ENCODE peak calls at places on chromosomes 3 and 15, in eight cellular contexts. One of them, this sample, is unnamed.

GRCh38 chr15:94259863-94260262 is 28.5 kb downstream of the MCTP2 start:
- DNase-seq in hepatocyte: no peak
- DNase-seq in SJSA1: no peak
- DNase-seq in psoas muscle: no peak
- DNase-seq in tibial artery: no peak
- DNase-seq in DND-41: no peak
- DNase-seq in MM.1S: no peak
- DNase-seq in stomach: no peak
- DNase-seq in this sample: no peak

GRCh38 chr3:127420355-127420655 is 132.5 kb upstream of the PRR20G start:
- DNase-seq in hepatocyte: no peak
- DNase-seq in SJSA1: no peak
- DNase-seq in psoas muscle: no peak
- DNase-seq in tibial artery: no peak
- DNase-seq in DND-41: no peak
- DNase-seq in MM.1S: no peak
- DNase-seq in stomach: no peak
- DNase-seq in this sample: no peak

GRCh38 chr15:38564557-38565286 is at the start of gene RASGRP1:
- DNase-seq in hepatocyte: peak
- DNase-seq in SJSA1: peak
- DNase-seq in psoas muscle: peak
- DNase-seq in tibial artery: peak
- DNase-seq in DND-41: peak
- DNase-seq in MM.1S: peak
- DNase-seq in stomach: peak
- DNase-seq in this sample: peak

GRCh38 chr15:33808720-33809119 is 159.6 kb upstream of the CHRM5 start:
- DNase-seq in hepatocyte: no peak
- DNase-seq in SJSA1: no peak
- DNase-seq in psoas muscle: no peak
- DNase-seq in tibial artery: no peak
- DNase-seq in DND-41: no peak
- DNase-seq in MM.1S: no peak
- DNase-seq in stomach: no peak
- DNase-seq in this sample: no peak

GRCh38 chr15:57198654-57199241 is 177.6 kb upstream of the CGNL1 start:
- DNase-seq in hepatocyte: no peak
- DNase-seq in SJSA1: no peak
- DNase-seq in psoas muscle: no peak
- DNase-seq in tibial artery: no peak
- DNase-seq in DND-41: no peak
- DNase-seq in MM.1S: no peak
- DNase-seq in stomach: no peak
- DNase-seq in this sample: no peak

GRCh38 chr3:185205865-185206264 is 48.0 kb downstream of the EHHADH start:
- DNase-seq in hepatocyte: no peak
- DNase-seq in SJSA1: no peak
- DNase-seq in psoas muscle: no peak
- DNase-seq in tibial artery: no peak
- DNase-seq in DND-41: no peak
- DNase-seq in MM.1S: no peak
- DNase-seq in stomach: no peak
- DNase-seq in this sample: no peak

GRCh38 chr15:22973286-22973685 is 6.9 kb downstream of the CYFIP1 start:
- DNase-seq in hepatocyte: no peak
- DNase-seq in SJSA1: no peak
- DNase-seq in psoas muscle: no peak
- DNase-seq in tibial artery: no peak
- DNase-seq in DND-41: no peak
- DNase-seq in MM.1S: peak
- DNase-seq in stomach: no peak
- DNase-seq in this sample: no peak

GRCh38 chr3:16476636-16477035 is 36.9 kb downstream of the RFTN1 start:
- DNase-seq in hepatocyte: peak
- DNase-seq in SJSA1: peak
- DNase-seq in psoas muscle: no peak
- DNase-seq in tibial artery: no peak
- DNase-seq in DND-41: no peak
- DNase-seq in MM.1S: no peak
- DNase-seq in stomach: no peak
- DNase-seq in this sample: no peak

GRCh38 chr15:48388017-48388936 is 57.0 kb downstream of the DUT start:
- DNase-seq in hepatocyte: peak
- DNase-seq in SJSA1: no peak
- DNase-seq in psoas muscle: no peak
- DNase-seq in tibial artery: no peak
- DNase-seq in DND-41: no peak
- DNase-seq in MM.1S: no peak
- DNase-seq in stomach: no peak
- DNase-seq in this sample: no peak

GRCh38 chr15:27899583-27900295 is 199.4 kb downstream of the OCA2 start:
- DNase-seq in hepatocyte: no peak
- DNase-seq in SJSA1: no peak
- DNase-seq in psoas muscle: no peak
- DNase-seq in tibial artery: no peak
- DNase-seq in DND-41: no peak
- DNase-seq in MM.1S: no peak
- DNase-seq in stomach: no peak
- DNase-seq in this sample: no peak

GRCh38 chr3:108396336-108396735 is 100.0 kb downstream of the HHLA2 start:
- DNase-seq in hepatocyte: no peak
- DNase-seq in SJSA1: no peak
- DNase-seq in psoas muscle: no peak
- DNase-seq in tibial artery: no peak
- DNase-seq in DND-41: no peak
- DNase-seq in MM.1S: no peak
- DNase-seq in stomach: no peak
- DNase-seq in this sample: no peak

GRCh38 chr3:125512135-125512920 is 7.7 kb downstream of the SNX4 start:
- DNase-seq in hepatocyte: no peak
- DNase-seq in SJSA1: no peak
- DNase-seq in psoas muscle: no peak
- DNase-seq in tibial artery: no peak
- DNase-seq in DND-41: no peak
- DNase-seq in MM.1S: peak
- DNase-seq in stomach: no peak
- DNase-seq in this sample: no peak

GRCh38 chr3:159971311-159971710 is 17.3 kb upstream of the IL12A start:
- DNase-seq in hepatocyte: no peak
- DNase-seq in SJSA1: no peak
- DNase-seq in psoas muscle: no peak
- DNase-seq in tibial artery: no peak
- DNase-seq in DND-41: no peak
- DNase-seq in MM.1S: no peak
- DNase-seq in stomach: no peak
- DNase-seq in this sample: no peak

GRCh38 chr3:179446501-179446900 is 4.8 kb downstream of the GNB4 start:
- DNase-seq in hepatocyte: peak
- DNase-seq in SJSA1: no peak
- DNase-seq in psoas muscle: no peak
- DNase-seq in tibial artery: no peak
- DNase-seq in DND-41: no peak
- DNase-seq in MM.1S: peak
- DNase-seq in stomach: no peak
- DNase-seq in this sample: no peak

GRCh38 chr3:41237907-41238306 is 38.6 kb downstream of the CTNNB1 start:
- DNase-seq in hepatocyte: no peak
- DNase-seq in SJSA1: no peak
- DNase-seq in psoas muscle: no peak
- DNase-seq in tibial artery: no peak
- DNase-seq in DND-41: no peak
- DNase-seq in MM.1S: no peak
- DNase-seq in stomach: no peak
- DNase-seq in this sample: no peak

GRCh38 chr3:10763248-10763620 is 52.8 kb upstream of the SLC6A11 start:
- DNase-seq in hepatocyte: no peak
- DNase-seq in SJSA1: no peak
- DNase-seq in psoas muscle: no peak
- DNase-seq in tibial artery: no peak
- DNase-seq in DND-41: no peak
- DNase-seq in MM.1S: no peak
- DNase-seq in stomach: no peak
- DNase-seq in this sample: no peak

GRCh38 chr3:54122046-54122801 is at the start of gene CACNA2D3:
- DNase-seq in hepatocyte: peak
- DNase-seq in SJSA1: no peak
- DNase-seq in psoas muscle: peak
- DNase-seq in tibial artery: no peak
- DNase-seq in DND-41: no peak
- DNase-seq in MM.1S: peak
- DNase-seq in stomach: peak
- DNase-seq in this sample: no peak

GRCh38 chr3:3087279-3087678 is 22.9 kb downstream of the IL5RA start:
- DNase-seq in hepatocyte: no peak
- DNase-seq in SJSA1: no peak
- DNase-seq in psoas muscle: no peak
- DNase-seq in tibial artery: no peak
- DNase-seq in DND-41: no peak
- DNase-seq in MM.1S: no peak
- DNase-seq in stomach: no peak
- DNase-seq in this sample: no peak

GRCh38 chr3:632571-633170 is 436.1 kb downstream of the CHL1 start:
- DNase-seq in hepatocyte: peak
- DNase-seq in SJSA1: no peak
- DNase-seq in psoas muscle: no peak
- DNase-seq in tibial artery: no peak
- DNase-seq in DND-41: peak
- DNase-seq in MM.1S: peak
- DNase-seq in stomach: peak
- DNase-seq in this sample: peak

GRCh38 chr3:156509209-156510174 is 45.4 kb downstream of the SSR3 start:
- DNase-seq in hepatocyte: peak
- DNase-seq in SJSA1: no peak
- DNase-seq in psoas muscle: no peak
- DNase-seq in tibial artery: no peak
- DNase-seq in DND-41: no peak
- DNase-seq in MM.1S: peak
- DNase-seq in stomach: no peak
- DNase-seq in this sample: no peak

GRCh38 chr15:38308797-38309196 is 56.2 kb downstream of the SPRED1 start:
- DNase-seq in hepatocyte: no peak
- DNase-seq in SJSA1: no peak
- DNase-seq in psoas muscle: no peak
- DNase-seq in tibial artery: no peak
- DNase-seq in DND-41: no peak
- DNase-seq in MM.1S: no peak
- DNase-seq in stomach: no peak
- DNase-seq in this sample: no peak

GRCh38 chr3:14843321-14843720 is 24.6 kb downstream of the FGD5 start:
- DNase-seq in hepatocyte: no peak
- DNase-seq in SJSA1: no peak
- DNase-seq in psoas muscle: no peak
- DNase-seq in tibial artery: no peak
- DNase-seq in DND-41: no peak
- DNase-seq in MM.1S: no peak
- DNase-seq in stomach: no peak
- DNase-seq in this sample: no peak

GRCh38 chr3:112053229-112053628 is 18.7 kb downstream of the TMPRSS7 start:
- DNase-seq in hepatocyte: no peak
- DNase-seq in SJSA1: no peak
- DNase-seq in psoas muscle: no peak
- DNase-seq in tibial artery: no peak
- DNase-seq in DND-41: no peak
- DNase-seq in MM.1S: no peak
- DNase-seq in stomach: no peak
- DNase-seq in this sample: no peak

GRCh38 chr15:92839696-92840095 is 60.4 kb upstream of the CHD2 start:
- DNase-seq in hepatocyte: no peak
- DNase-seq in SJSA1: no peak
- DNase-seq in psoas muscle: no peak
- DNase-seq in tibial artery: no peak
- DNase-seq in DND-41: peak
- DNase-seq in MM.1S: peak
- DNase-seq in stomach: no peak
- DNase-seq in this sample: no peak

GRCh38 chr3:124101643-124102042 is 109.7 kb upstream of the ROPN1 start:
- DNase-seq in hepatocyte: no peak
- DNase-seq in SJSA1: no peak
- DNase-seq in psoas muscle: no peak
- DNase-seq in tibial artery: no peak
- DNase-seq in DND-41: no peak
- DNase-seq in MM.1S: no peak
- DNase-seq in stomach: no peak
- DNase-seq in this sample: no peak

GRCh38 chr15:74837482-74837881 is 5.5 kb downstream of the ULK3 start:
- DNase-seq in hepatocyte: no peak
- DNase-seq in SJSA1: no peak
- DNase-seq in psoas muscle: no peak
- DNase-seq in tibial artery: no peak
- DNase-seq in DND-41: no peak
- DNase-seq in MM.1S: no peak
- DNase-seq in stomach: no peak
- DNase-seq in this sample: no peak
- H3K27ac ChIP-seq in hepatocyte: no peak
- H3K27ac ChIP-seq in SJSA1: no peak
- H3K27ac ChIP-seq in psoas muscle: no peak
- H3K27ac ChIP-seq in tibial artery: no peak
- H3K27ac ChIP-seq in DND-41: no peak
- H3K27ac ChIP-seq in MM.1S: no peak
- H3K27ac ChIP-seq in stomach: no peak
- H3K27ac ChIP-seq in this sample: no peak

GRCh38 chr15:88389120-88389519 is 78.1 kb downstream of the MRPL46 start:
- DNase-seq in hepatocyte: no peak
- DNase-seq in SJSA1: no peak
- DNase-seq in psoas muscle: no peak
- DNase-seq in tibial artery: no peak
- DNase-seq in DND-41: no peak
- DNase-seq in MM.1S: no peak
- DNase-seq in stomach: no peak
- DNase-seq in this sample: no peak
- H3K4me3 ChIP-seq in hepatocyte: no peak
- H3K4me3 ChIP-seq in SJSA1: no peak
- H3K4me3 ChIP-seq in psoas muscle: no peak
- H3K4me3 ChIP-seq in tibial artery: no peak
- H3K4me3 ChIP-seq in DND-41: no peak
- H3K4me3 ChIP-seq in MM.1S: no peak
- H3K4me3 ChIP-seq in stomach: no peak
- H3K4me3 ChIP-seq in this sample: no peak

DNA sequence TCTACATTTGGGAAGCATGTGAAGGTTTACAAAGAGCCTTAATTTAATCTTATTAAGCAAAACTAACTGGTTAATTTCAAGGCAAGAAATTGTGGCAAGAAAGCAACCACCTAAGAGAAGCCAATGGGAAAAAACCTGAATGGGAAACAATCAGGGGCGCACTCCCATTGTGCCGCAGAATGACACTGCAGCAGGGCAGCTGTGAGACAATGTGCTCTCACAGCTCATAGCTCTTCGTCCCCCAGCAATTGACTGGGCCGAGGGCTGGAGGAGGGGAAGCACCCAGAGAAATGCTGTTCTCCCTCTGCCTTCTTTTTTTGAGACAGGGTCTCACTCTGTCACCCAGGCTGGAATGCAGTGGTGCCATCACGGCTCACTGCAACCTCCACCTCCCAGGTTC is 93.3 kb upstream of the RAD18 start:
- DNase-seq in hepatocyte: no peak
- DNase-seq in SJSA1: no peak
- DNase-seq in psoas muscle: no peak
- DNase-seq in tibial artery: no peak
- DNase-seq in DND-41: no peak
- DNase-seq in MM.1S: no peak
- DNase-seq in stomach: no peak
- DNase-seq in this sample: no peak
- H3K27ac ChIP-seq in hepatocyte: no peak
- H3K27ac ChIP-seq in SJSA1: no peak
- H3K27ac ChIP-seq in psoas muscle: no peak
- H3K27ac ChIP-seq in tibial artery: no peak
- H3K27ac ChIP-seq in DND-41: no peak
- H3K27ac ChIP-seq in MM.1S: no peak
- H3K27ac ChIP-seq in stomach: no peak
- H3K27ac ChIP-seq in this sample: no peak

GRCh38 chr3:197686899-197687298 is 49.8 kb downstream of the RUBCN start:
- DNase-seq in hepatocyte: no peak
- DNase-seq in SJSA1: no peak
- DNase-seq in psoas muscle: no peak
- DNase-seq in tibial artery: no peak
- DNase-seq in DND-41: no peak
- DNase-seq in MM.1S: no peak
- DNase-seq in stomach: no peak
- DNase-seq in this sample: no peak
- H3K4me3 ChIP-seq in hepatocyte: no peak
- H3K4me3 ChIP-seq in SJSA1: no peak
- H3K4me3 ChIP-seq in psoas muscle: no peak
- H3K4me3 ChIP-seq in tibial artery: no peak
- H3K4me3 ChIP-seq in DND-41: no peak
- H3K4me3 ChIP-seq in MM.1S: no peak
- H3K4me3 ChIP-seq in stomach: no peak
- H3K4me3 ChIP-seq in this sample: no peak